ENCODE peak calls at places on chromosomes 16 and 17, in nine cellular contexts. Z is epithelial cell of proximal tubule, O is BE2C, I is fibroblast of lung, T is tibial artery, V is lower leg skin, U is left ventricle myocardium inferior, E is Panc1, H is HFF-Myc. B is an unnamed sample.

GRCh38 chr16:79082955-79083354 is 517.6 kb downstream of the MAF start:
- DNase-seq in Z (no peak), O (no peak), I (no peak), T (no peak), V (no peak), U (no peak), E (no peak), H (no peak), B (no peak)

GRCh38 chr17:80835816-80836657 is 155.6 kb upstream of the CHMP6 start:
- DNase-seq in Z (no peak), O (no peak), I (no peak), T (no peak), V (no peak), U (no peak), E (no peak), H (no peak), B (no peak)

GRCh38 chr16:27820646-27821345 is 242.7 kb downstream of the GSG1L start:
- DNase-seq in Z (no peak), O (no peak), I (no peak), T (no peak), V (peak), U (no peak), E (no peak), H (no peak), B (no peak)

GRCh38 chr17:47803201-47803600 is 18.4 kb downstream of the OSBPL7 start:
- DNase-seq in Z (no peak), O (no peak), I (no peak), T (no peak), V (peak), U (no peak), E (no peak), H (no peak), B (no peak)

GRCh38 chr17:68238894-68239293 is 8.9 kb upstream of the AMZ2 start:
- DNase-seq in Z (no peak), O (no peak), I (no peak), T (no peak), V (peak), U (no peak), E (no peak), H (no peak), B (no peak)

GRCh38 chr17:76582660-76583059 is 3.0 kb downstream of the ST6GALNAC2 start:
- DNase-seq in Z (no peak), O (no peak), I (no peak), T (no peak), V (no peak), U (no peak), E (no peak), H (no peak), B (no peak)

GRCh38 chr17:58710948-58711552 is 18.6 kb downstream of the RAD51C start:
- DNase-seq in Z (peak), O (peak), I (peak), T (no peak), V (no peak), U (no peak), E (peak), H (peak), B (peak)

GRCh38 chr17:51819341-51819740 is 339.2 kb downstream of the CA10 start:
- DNase-seq in Z (no peak), O (no peak), I (no peak), T (no peak), V (no peak), U (no peak), E (no peak), H (no peak), B (no peak)

GRCh38 chr17:2181206-2181983 is 122.2 kb downstream of the SMG6 start:
- DNase-seq in Z (no peak), O (no peak), I (peak), T (peak), V (peak), U (peak), E (no peak), H (no peak), B (peak)

GRCh38 chr17:80096531-80097306 is 4.7 kb upstream of the GAA start:
- DNase-seq in Z (no peak), O (peak), I (no peak), T (no peak), V (peak), U (no peak), E (no peak), H (no peak), B (no peak)

GRCh38 chr17:22462461-22462860 is 770.1 kb downstream of the KCNJ18 start:
- DNase-seq in Z (no peak), O (no peak), I (no peak), T (no peak), V (peak), U (no peak), E (no peak), H (no peak), B (no peak)

GRCh38 chr17:58786586-58787295 is 31.1 kb downstream of the PPM1E start:
- DNase-seq in Z (no peak), O (peak), I (peak), T (no peak), V (no peak), U (no peak), E (no peak), H (peak), B (peak)

GRCh38 chr16:78129349-78129748 is 29.9 kb downstream of the WWOX start:
- DNase-seq in Z (no peak), O (no peak), I (no peak), T (no peak), V (no peak), U (no peak), E (no peak), H (no peak), B (no peak)

GRCh38 chr17:77036841-77037381 is 103.9 kb upstream of the SEC14L1 start:
- DNase-seq in Z (no peak), O (peak), I (peak), T (no peak), V (no peak), U (peak), E (no peak), H (no peak), B (peak)

GRCh38 chr16:67235816-67236547 is 9.1 kb downstream of the TMEM208 start:
- DNase-seq in Z (no peak), O (no peak), I (no peak), T (no peak), V (no peak), U (no peak), E (no peak), H (no peak), B (no peak)

GRCh38 chr17:1627219-1627986 is 1.2 kb downstream of the SLC43A2 start:
- DNase-seq in Z (no peak), O (peak), I (no peak), T (peak), V (no peak), U (no peak), E (no peak), H (no peak), B (no peak)

GRCh38 chr17:7842950-7843535 is 9.0 kb downstream of the KDM6B start:
- DNase-seq in Z (no peak), O (peak), I (peak), T (peak), V (peak), U (peak), E (no peak), H (no peak), B (no peak)

GRCh38 chr16:4580245-4580644 is 24.1 kb downstream of the C16orf96 start:
- DNase-seq in Z (no peak), O (no peak), I (peak), T (no peak), V (no peak), U (no peak), E (no peak), H (no peak), B (peak)

GRCh38 chr16:17432902-17433576 is 37.7 kb downstream of the XYLT1 start:
- DNase-seq in Z (no peak), O (no peak), I (no peak), T (no peak), V (no peak), U (no peak), E (no peak), H (no peak), B (no peak)

GRCh38 chr16:15641753-15642556 is 999 bp downstream of the MARF1 start:
- DNase-seq in Z (no peak), O (no peak), I (no peak), T (no peak), V (no peak), U (no peak), E (no peak), H (no peak), B (no peak)

GRCh38 chr16:15640966-15641365 is 2.0 kb downstream of the MARF1 start:
- DNase-seq in Z (no peak), O (no peak), I (no peak), T (no peak), V (no peak), U (no peak), E (no peak), H (no peak), B (no peak)

GRCh38 chr16:15644306-15644961 is 1.5 kb upstream of the MARF1 start:
- DNase-seq in Z (no peak), O (no peak), I (peak), T (no peak), V (no peak), U (no peak), E (no peak), H (peak), B (no peak)

GRCh38 chr16:15643453-15644305 is 725 bp upstream of the MARF1 start:
- DNase-seq in Z (no peak), O (peak), I (peak), T (no peak), V (no peak), U (no peak), E (peak), H (no peak), B (peak)

GRCh38 chr16:15642557-15643452 is at the start of gene MARF1:
- DNase-seq in Z (no peak), O (peak), I (peak), T (peak), V (peak), U (peak), E (no peak), H (peak), B (peak)
- TF ChIP-seq CTCF in Z (peak), O (peak), I (peak), T (peak), V (no peak), U (peak), E (peak), H (no peak), B (peak)

DNA sequence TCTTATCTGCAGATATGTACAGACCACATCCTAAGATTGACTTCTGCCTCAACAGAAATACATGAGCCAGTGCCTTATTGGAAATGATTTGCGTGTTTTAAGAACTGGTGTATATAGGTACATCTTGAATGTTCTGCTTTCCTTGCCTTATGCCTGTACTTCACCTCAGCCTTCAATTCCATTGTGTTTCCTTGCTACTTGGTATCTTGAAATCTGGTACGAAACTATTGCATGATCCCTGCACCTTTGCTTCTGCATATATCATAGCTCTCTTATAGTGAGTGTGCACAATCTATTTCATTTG is 1.5 kb downstream of the ATF7IP2 start:
- DNase-seq in Z (no peak), O (no peak), I (no peak), T (no peak), V (no peak), U (no peak), E (no peak), H (no peak), B (no peak)
- H3K4me3 ChIP-seq in Z (peak), O (peak), I (peak), T (no peak), V (no peak), U (peak), E (peak), H (peak), B (peak)

DNA sequence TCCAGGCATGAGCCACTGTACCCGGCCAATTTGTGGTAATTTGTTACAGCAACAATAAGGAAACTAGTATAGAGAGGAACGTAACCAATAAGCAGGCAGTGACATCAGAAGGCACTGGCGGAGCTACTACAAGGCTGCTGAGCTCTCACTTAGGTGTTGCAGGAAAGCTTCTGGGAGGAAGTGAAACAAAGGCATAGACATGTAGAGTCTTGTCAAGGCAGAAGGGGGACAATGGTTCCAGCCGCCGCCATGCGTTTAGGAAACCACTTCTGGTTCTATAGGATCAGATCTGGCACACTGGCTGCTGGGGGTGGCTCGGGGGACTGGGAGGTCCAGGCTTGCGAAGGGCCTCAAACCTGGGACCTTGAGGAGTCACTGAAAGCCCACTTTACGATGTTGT is 9.4 kb upstream of the CPSF4L start:
- DNase-seq in Z (no peak), O (no peak), I (no peak), T (no peak), V (no peak), U (no peak), E (no peak), H (no peak), B (no peak)
- TF ChIP-seq CTCF in Z (no peak), O (no peak), I (no peak), T (no peak), V (no peak), U (no peak), E (no peak), H (no peak), B (no peak)

DNA sequence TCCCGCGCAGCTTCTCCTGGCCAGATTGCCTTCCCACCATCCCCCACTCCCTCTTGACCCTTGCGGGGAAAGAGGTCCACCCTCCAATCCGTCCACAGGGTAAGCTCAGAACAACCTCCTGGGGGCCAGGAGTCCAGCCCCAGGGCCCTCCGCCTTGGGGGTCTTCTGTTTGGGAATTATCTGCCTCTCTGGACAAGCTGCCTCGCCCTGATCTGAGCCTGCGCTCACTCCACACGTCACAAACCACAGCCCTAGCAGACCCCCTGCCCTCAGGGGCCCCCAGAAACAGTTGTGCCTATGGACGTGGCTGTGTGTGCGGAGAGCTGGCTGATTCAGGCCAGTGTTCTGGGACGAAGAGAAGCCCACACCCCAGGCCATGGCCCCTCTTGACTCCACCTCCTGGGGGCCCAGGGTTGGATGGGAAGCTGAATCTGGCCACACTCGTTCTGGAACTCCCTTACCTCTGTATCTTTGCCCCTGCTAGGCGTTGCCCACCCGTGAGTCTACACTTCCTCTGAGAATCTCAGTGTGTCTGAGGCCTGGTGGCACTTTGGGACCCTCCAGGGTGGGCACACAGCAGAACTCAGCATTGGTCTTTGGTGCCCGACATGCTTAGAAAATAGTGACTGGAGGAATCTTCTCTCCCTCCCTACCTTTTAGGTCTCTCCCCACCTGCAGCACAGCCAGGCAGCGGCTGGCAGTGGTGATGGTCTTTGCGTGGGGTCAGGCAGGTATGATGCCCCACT is 119.9 kb upstream of the SMURF2 start:
- DNase-seq in Z (no peak), O (no peak), I (no peak), T (no peak), V (peak), U (no peak), E (no peak), H (no peak), B (no peak)
- H3K4me3 ChIP-seq in Z (peak), O (no peak), I (no peak), T (peak), V (no peak), U (peak), E (peak), H (no peak), B (no peak)

GRCh38 chr16:80948886-80949502 is 57.7 kb downstream of the CMC2 start:
- DNase-seq in Z (no peak), O (peak), I (no peak), T (peak), V (no peak), U (peak), E (no peak), H (no peak), B (peak)
- TF ChIP-seq CTCF in Z (peak), O (peak), I (peak), T (peak), V (no peak), U (peak), E (peak), H (peak), B (peak)

GRCh38 chr16:49023095-49023494 is 258.5 kb downstream of the CBLN1 start:
- DNase-seq in Z (no peak), O (no peak), I (peak), T (no peak), V (no peak), U (no peak), E (no peak), H (peak), B (peak)

GRCh38 chr16:49020436-49020835 is 261.2 kb downstream of the CBLN1 start:
- DNase-seq in Z (no peak), O (no peak), I (no peak), T (no peak), V (no peak), U (no peak), E (no peak), H (no peak), B (no peak)

GRCh38 chr16:49019826-49020401 is 261.7 kb downstream of the CBLN1 start:
- DNase-seq in Z (no peak), O (no peak), I (peak), T (no peak), V (peak), U (no peak), E (no peak), H (no peak), B (peak)

GRCh38 chr16:49022351-49022963 is 259.2 kb downstream of the CBLN1 start:
- DNase-seq in Z (no peak), O (no peak), I (peak), T (no peak), V (no peak), U (no peak), E (no peak), H (no peak), B (no peak)

GRCh38 chr16:49021136-49021535 is 260.5 kb downstream of the CBLN1 start:
- DNase-seq in Z (no peak), O (no peak), I (peak), T (no peak), V (no peak), U (no peak), E (no peak), H (peak), B (peak)
- H3K4me3 ChIP-seq in Z (no peak), O (no peak), I (no peak), T (no peak), V (no peak), U (no peak), E (no peak), H (no peak), B (no peak)

GRCh38 chr17:55303701-55304145 is 39.0 kb downstream of the HLF start:
- DNase-seq in Z (no peak), O (peak), I (peak), T (no peak), V (no peak), U (no peak), E (no peak), H (no peak), B (no peak)
- TF ChIP-seq CTCF in Z (peak), O (peak), I (no peak), T (no peak), V (no peak), U (no peak), E (no peak), H (no peak), B (no peak)

GRCh38 chr17:46194393-46195216 is 1.4 kb upstream of the KANSL1 start:
- DNase-seq in Z (no peak), O (peak), I (peak), T (no peak), V (no peak), U (no peak), E (peak), H (peak), B (peak)
- H3K4me3 ChIP-seq in Z (peak), O (peak), I (peak), T (peak), V (no peak), U (peak), E (peak), H (peak), B (peak)

GRCh38 chr17:39147221-39148185 is 3.9 kb downstream of the PLXDC1 start:
- DNase-seq in Z (no peak), O (no peak), I (no peak), T (no peak), V (no peak), U (peak), E (no peak), H (no peak), B (no peak)
- TF ChIP-seq CTCF in Z (no peak), O (no peak), I (no peak), T (no peak), V (no peak), U (no peak), E (no peak), H (no peak), B (no peak)

GRCh38 chr17:70343134-70343533 is 173.8 kb downstream of the KCNJ2 start:
- DNase-seq in Z (no peak), O (no peak), I (no peak), T (no peak), V (no peak), U (no peak), E (no peak), H (no peak), B (no peak)

GRCh38 chr17:70338946-70339354 is 169.6 kb downstream of the KCNJ2 start:
- DNase-seq in Z (no peak), O (no peak), I (no peak), T (no peak), V (no peak), U (no peak), E (no peak), H (no peak), B (no peak)

GRCh38 chr17:70345061-70345460 is 175.7 kb downstream of the KCNJ2 start:
- DNase-seq in Z (no peak), O (no peak), I (no peak), T (no peak), V (no peak), U (no peak), E (no peak), H (no peak), B (no peak)

GRCh38 chr17:70344356-70345060 is 175.2 kb downstream of the KCNJ2 start:
- DNase-seq in Z (no peak), O (no peak), I (peak), T (no peak), V (no peak), U (no peak), E (no peak), H (no peak), B (no peak)
- H3K4me3 ChIP-seq in Z (no peak), O (no peak), I (peak), T (peak), V (no peak), U (peak), E (peak), H (no peak), B (no peak)